ENCODE peak calls at places on chromosomes 7 and 10, in seven cellular contexts. N is HCT116, Y is lower lobe of right lung, L is thoracic aorta, I is hepatocyte, U is fibroblast of lung, S is transverse colon. W is an unnamed sample.

GRCh38 chr7:157519246-157519645 is 182.4 kb downstream of the DNAJB6 start:
- DNase-seq in U (no peak), I (no peak), L (no peak), S (no peak), N (no peak), Y (no peak), W (no peak)

GRCh38 chr10:31347705-31348104 is 28.7 kb downstream of the ZEB1 start:
- DNase-seq in S (no peak), I (no peak), L (no peak), Y (no peak), N (no peak), U (no peak), W (no peak)

GRCh38 chr10:112375721-112376577 is 2.0 kb downstream of the ACSL5 start:
- DNase-seq in Y (peak; percentile 82), U (peak; percentile 56), N (no peak), L (no peak), S (peak; percentile 69), I (no peak), W (peak; percentile 40)

GRCh38 chr10:26430641-26431163 is 7.4 kb upstream of the APBB1IP start:
- DNase-seq in I (no peak), U (no peak), S (no peak), Y (no peak), L (no peak), N (no peak), W (no peak)

GRCh38 chr7:44797329-44798258 is 1.1 kb downstream of the PPIA start:
- DNase-seq in N (peak; percentile 64), L (peak; percentile 68), U (peak; percentile 86), I (peak; percentile 93), Y (peak; percentile 92), S (peak; percentile 93), W (peak; percentile 89)

GRCh38 chr7:51209426-51209825 is 107.2 kb downstream of the COBL start:
- DNase-seq in I (no peak), U (no peak), L (no peak), S (no peak), N (no peak), Y (no peak), W (no peak)

GRCh38 chr10:11846542-11846941 is 23.4 kb downstream of the PROSER2 start:
- DNase-seq in N (no peak), U (no peak), S (no peak), I (no peak), Y (no peak), L (no peak), W (no peak)

GRCh38 chr7:47454066-47454950 is 127.6 kb downstream of the TNS3 start:
- DNase-seq in U (no peak), I (no peak), S (no peak), L (no peak), N (no peak), Y (no peak), W (no peak)

GRCh38 chr10:91424016-91424415 is 13.9 kb downstream of the HECTD2 start:
- DNase-seq in N (no peak), I (no peak), L (no peak), U (no peak), S (no peak), Y (no peak), W (no peak)

GRCh38 chr7:149104749-149105148 is 14.2 kb upstream of the ZNF786 start:
- DNase-seq in S (no peak), Y (no peak), N (no peak), U (no peak), L (no peak), I (no peak), W (no peak)

GRCh38 chr7:117152213-117153007 is 170.4 kb downstream of the WNT2 start:
- DNase-seq in I (no peak), L (no peak), Y (no peak), S (no peak), N (no peak), U (no peak), W (no peak)

GRCh38 chr10:133378251-133379096 is 588 bp upstream of the PAOX start:
- DNase-seq in L (no peak), U (peak; percentile 31), Y (peak; percentile 90), I (peak; percentile 86), N (no peak), S (peak; percentile 80), W (peak; percentile 62)

GRCh38 chr10:28533571-28534304 is 820 bp downstream of the WAC start:
- DNase-seq in Y (peak; percentile 86), S (peak; percentile 74), L (peak; percentile 48), U (peak; percentile 58), N (no peak), I (peak; percentile 80), W (peak; percentile 76)

GRCh38 chr10:6280291-6280690 is 77.6 kb downstream of the PFKFB3 start:
- DNase-seq in I (no peak), Y (no peak), L (no peak), N (no peak), S (no peak), U (no peak), W (no peak)

GRCh38 chr7:1554332-1555045 is 1.5 kb downstream of the TMEM184A start:
- DNase-seq in I (no peak), N (no peak), U (no peak), L (no peak), S (no peak), Y (no peak), W (peak; percentile 59)

GRCh38 chr10:102375250-102375649 is 20.3 kb upstream of the NFKB2 start:
- DNase-seq in N (no peak), I (no peak), S (no peak), Y (no peak), L (no peak), U (no peak), W (no peak)

GRCh38 chr10:92291921-92292860 is 1.2 kb downstream of the MARCHF5 start:
- DNase-seq in U (peak; percentile 60), I (peak; percentile 70), N (peak; percentile 32), Y (peak; percentile 61), S (peak; percentile 58), L (no peak), W (peak; percentile 49)

GRCh38 chr10:43855667-43856210 is 207.1 kb upstream of the ZNF32 start:
- DNase-seq in I (no peak), Y (no peak), U (no peak), N (no peak), S (no peak), L (no peak), W (no peak)

GRCh38 chr7:131462059-131462458 is 94.4 kb downstream of the PODXL start:
- DNase-seq in U (no peak), I (no peak), Y (no peak), N (no peak), L (no peak), S (no peak), W (no peak)

GRCh38 chr7:131471605-131472004 is 84.8 kb downstream of the PODXL start:
- DNase-seq in L (no peak), I (no peak), U (no peak), N (no peak), Y (no peak), S (no peak), W (no peak)

GRCh38 chr7:131466735-131467365 is 89.6 kb downstream of the PODXL start:
- DNase-seq in S (no peak), N (no peak), U (no peak), L (no peak), I (no peak), Y (no peak), W (no peak)

GRCh38 chr7:131467788-131468187 is 88.6 kb downstream of the PODXL start:
- DNase-seq in S (no peak), Y (no peak), U (no peak), I (no peak), L (no peak), N (no peak), W (no peak)
- H3K36me3 ChIP-seq in S (peaks cover 89% of the 10 kb centered on the region), Y (peaks cover 87% of the 10 kb centered on the region), U (peaks cover 10% of the 10 kb centered on the region), I (no peaks in the 10 kb centered on the region), L (peaks cover 15% of the 10 kb centered on the region), N (peaks cover 23% of the 10 kb centered on the region), W (no peaks in the 10 kb centered on the region)

GRCh38 chr7:111729483-111729882 is 167.2 kb upstream of the IMMP2L start:
- DNase-seq in N (no peak), U (no peak), S (no peak), I (no peak), L (no peak), Y (no peak), W (no peak)
- TF ChIP-seq CTCF in N (no peak), U (no peak), S (no peak), I (no peak), L (no peak), Y (no peak), W (no peak)

DNA sequence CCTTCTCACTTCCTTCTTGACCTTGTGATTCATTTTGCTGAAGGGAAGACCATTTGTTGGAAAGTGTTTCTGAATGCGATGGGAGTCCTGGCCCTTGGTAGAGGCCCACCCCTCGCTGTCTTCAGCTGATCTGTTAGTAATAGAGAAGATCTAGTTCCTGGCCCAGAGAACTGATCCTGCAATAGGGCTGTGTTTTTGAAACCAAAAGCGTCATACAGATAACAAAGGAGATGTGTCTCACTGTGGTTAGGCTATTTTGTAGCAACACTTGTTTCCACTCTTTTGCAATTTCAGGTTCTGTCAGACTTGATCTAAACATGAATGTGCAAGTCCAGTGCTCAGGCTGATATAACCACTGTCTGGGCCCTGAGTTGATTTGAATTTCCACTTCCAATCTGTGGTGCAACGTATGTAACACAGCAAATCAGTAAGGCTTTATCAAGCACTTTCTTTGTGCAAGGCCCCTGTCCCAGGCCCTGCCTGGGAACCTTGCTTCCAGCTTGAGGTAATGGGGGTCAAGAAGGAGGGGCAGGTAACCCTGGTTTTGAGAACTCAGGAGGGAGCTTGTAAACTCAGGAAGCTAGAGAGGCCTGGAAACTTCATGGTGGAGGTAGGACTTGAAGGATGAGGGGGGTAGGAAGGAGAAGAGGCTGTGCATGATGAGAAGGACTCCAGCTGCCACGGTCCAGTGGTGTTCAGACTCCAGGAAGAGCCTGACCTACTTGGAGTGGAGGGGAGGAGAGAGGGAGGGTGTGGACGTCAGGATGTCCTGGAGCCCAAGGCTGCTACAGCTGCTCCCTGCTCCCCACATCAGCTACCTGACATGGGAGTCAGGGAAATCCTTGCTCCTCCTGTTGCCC is 42.2 kb upstream of the SRGN start:
- DNase-seq in N (no peak), U (peak; percentile 67), L (no peak), Y (peak; percentile 48), S (no peak), I (no peak), W (no peak)
- H3K4me1 ChIP-seq in N (no peaks in the 10 kb centered on the region), U (peaks cover 2% of the 10 kb centered on the region), L (no peaks in the 10 kb centered on the region), Y (peaks cover 49% of the 10 kb centered on the region), S (peaks cover 3% of the 10 kb centered on the region), I (no peaks in the 10 kb centered on the region), W (no peaks in the 10 kb centered on the region)

DNA sequence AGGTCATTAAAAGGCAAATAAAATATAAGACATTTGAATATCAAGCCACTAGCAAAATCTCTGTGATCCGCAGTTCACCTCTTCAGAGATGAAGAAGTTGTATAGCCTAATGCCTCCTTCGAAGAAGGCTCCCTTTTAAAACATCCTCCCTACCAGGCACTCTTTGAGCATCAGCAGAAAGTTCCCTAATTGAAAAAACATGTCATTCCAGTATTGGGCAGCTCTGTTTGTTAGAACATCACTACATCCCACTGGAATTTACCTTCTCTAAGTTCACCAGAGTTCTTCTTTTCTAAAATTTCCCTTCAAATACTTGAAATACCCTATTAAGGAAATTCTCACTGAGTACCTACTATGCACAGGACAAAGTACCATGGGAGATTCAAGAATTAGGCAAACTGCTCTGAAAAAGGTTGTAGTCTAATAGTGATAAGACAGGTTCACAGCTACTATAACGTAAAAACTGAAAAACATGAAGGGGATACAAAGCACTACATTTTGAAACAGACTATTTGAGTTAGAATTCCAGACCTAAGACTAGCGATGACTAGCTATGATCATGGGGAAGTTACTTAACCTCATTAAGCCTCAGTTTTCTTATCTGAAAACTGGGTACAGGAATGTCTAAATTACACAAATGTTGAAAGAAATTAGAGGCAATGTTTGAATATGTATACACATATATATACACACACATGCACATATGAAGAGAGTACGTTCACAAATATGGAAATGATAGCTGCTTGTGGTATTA is 128.7 kb downstream of the ELAPOR2 start:
- DNase-seq in N (no peak), U (no peak), S (no peak), Y (no peak), L (no peak), I (no peak), W (no peak)
- H3K36me3 ChIP-seq in N (peaks cover 2% of the 10 kb centered on the region), U (no peaks in the 10 kb centered on the region), S (no peaks in the 10 kb centered on the region), Y (no peaks in the 10 kb centered on the region), L (no peaks in the 10 kb centered on the region), I (no peaks in the 10 kb centered on the region), W (no peaks in the 10 kb centered on the region)